ENCODE peak calls at places on chromosomes 1 and 21, in four cellular contexts. W is endothelial cell, S is AG10803, M is cardiac fibroblast. A is an unnamed sample.

GRCh38 chr1:154859786-154860153 is 10.3 kb downstream of the KCNN3 start:
- DNase-seq in W (no peak), S (no peak), M (no peak), A (no peak)

GRCh38 chr1:51236548-51237312 is 657 bp downstream of the RNF11 start:
- DNase-seq in W (peak), S (peak), M (peak), A (peak)

GRCh38 chr1:205344010-205344808 is 12.5 kb downstream of the KLHDC8A start:
- DNase-seq in W (peak), S (no peak), M (no peak), A (no peak)

GRCh38 chr1:54871275-54872040 is 15.5 kb downstream of the DHCR24 start:
- DNase-seq in W (no peak), S (no peak), M (no peak), A (no peak)

GRCh38 chr1:92486251-92487077 is at the start of gene GFI1:
- DNase-seq in W (peak), S (no peak), M (no peak), A (peak)

GRCh38 chr1:58251415-58252073 is 295.0 kb downstream of the OMA1 start:
- DNase-seq in W (peak), S (no peak), M (no peak), A (peak)

GRCh38 chr1:22739648-22740385 is 29.2 kb downstream of the EPHB2 start:
- DNase-seq in W (no peak), S (peak), M (peak), A (peak)

GRCh38 chr1:241356519-241357365 is at the start of gene RGS7:
- DNase-seq in W (peak), S (peak), M (peak), A (peak)

GRCh38 chr1:225699336-225699735 is 46.4 kb upstream of the ENAH start:
- DNase-seq in W (no peak), S (no peak), M (peak), A (peak)

GRCh38 chr21:45545691-45546531 is 3.7 kb upstream of the SLC19A1 start:
- DNase-seq in W (no peak), S (no peak), M (no peak), A (no peak)

GRCh38 chr1:36759355-36759754 is 275.0 kb downstream of the GRIK3 start:
- DNase-seq in W (no peak), S (no peak), M (no peak), A (no peak)

GRCh38 chr1:70153739-70154138 is 51.6 kb downstream of the LRRC40 start:
- DNase-seq in W (no peak), S (no peak), M (no peak), A (no peak)
- TF ChIP-seq CTCF in W (no peak), S (no peak), M (no peak), A (no peak)

DNA sequence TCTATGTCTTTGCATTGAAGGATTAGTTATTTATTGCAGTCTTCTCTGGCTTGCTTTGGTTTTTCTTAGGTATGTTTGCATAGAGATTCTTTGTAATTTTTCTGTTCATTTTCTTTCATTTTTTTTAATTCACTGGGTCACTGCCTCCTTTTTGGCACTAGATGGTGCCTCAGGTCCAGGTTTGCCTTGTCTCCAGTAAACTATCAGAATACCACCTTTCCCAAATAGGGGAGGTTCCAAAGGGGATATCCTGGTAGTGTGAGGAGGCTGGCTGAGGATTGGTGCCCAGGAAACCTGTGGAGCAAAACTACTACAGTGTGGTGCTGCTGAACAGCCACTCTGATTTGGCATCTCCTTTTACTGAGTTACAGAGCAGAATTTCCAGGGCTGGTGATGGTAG is 257.1 kb downstream of the KCTD3 start:
- DNase-seq in W (peak), S (no peak), M (peak), A (peak)
- TF ChIP-seq CTCF in W (peak), S (peak), M (peak), A (peak)

GRCh38 chr1:27671964-27672749 is at the start of gene IFI6:
- DNase-seq in W (peak), S (peak), M (peak), A (peak)
- TF ChIP-seq CTCF in W (no peak), S (peak), M (peak), A (peak)

GRCh38 chr1:77585610-77586314 is 96.7 kb downstream of the ZZZ3 start:
- DNase-seq in W (no peak), S (no peak), M (no peak), A (no peak)
- TF ChIP-seq CTCF in W (no peak), S (no peak), M (no peak), A (no peak)

GRCh38 chr1:44636711-44637589 is 37.3 kb downstream of the TMEM53 start:
- DNase-seq in W (no peak), S (peak), M (no peak), A (no peak)
- TF ChIP-seq CTCF in W (no peak), S (no peak), M (no peak), A (no peak)

GRCh38 chr1:221983444-221983843 is 241.6 kb upstream of the DUSP10 start:
- DNase-seq in W (no peak), S (peak), M (no peak), A (no peak)

DNA sequence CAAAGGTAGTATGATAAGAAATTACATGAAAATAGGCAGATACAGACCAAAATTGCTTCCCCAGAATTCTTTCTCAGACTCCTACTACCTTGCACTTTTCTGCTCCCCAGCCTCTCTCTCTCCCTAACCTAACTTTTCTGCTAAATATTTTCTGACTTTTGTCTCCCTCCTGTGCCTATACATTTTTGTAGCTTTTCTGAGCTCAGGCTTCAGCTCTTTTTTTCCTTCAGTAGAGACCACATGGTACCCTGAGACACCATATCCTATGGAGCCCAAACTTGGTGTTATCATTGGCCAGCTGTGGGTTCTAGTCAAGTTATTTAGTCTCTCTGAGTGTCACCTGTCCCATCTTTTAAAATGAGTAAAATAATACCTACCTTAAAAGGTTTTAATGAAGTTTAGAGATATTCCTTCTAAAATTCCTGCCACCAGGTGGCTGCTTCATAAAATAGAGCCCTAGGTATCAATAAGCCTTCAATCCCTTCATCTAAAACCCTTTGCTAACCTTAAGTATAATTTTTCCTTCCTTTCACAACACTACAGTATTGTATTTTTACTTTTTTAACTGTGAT is 237.7 kb upstream of the DUSP10 start:
- DNase-seq in W (no peak), S (no peak), M (no peak), A (no peak)
- TF ChIP-seq CTCF in W (peak), S (no peak), M (peak), A (peak)

GRCh38 chr1:202561240-202561639 is 149.0 kb downstream of the SYT2 start:
- DNase-seq in W (no peak), S (no peak), M (no peak), A (no peak)

GRCh38 chr1:202563818-202564217 is 146.4 kb downstream of the SYT2 start:
- DNase-seq in W (no peak), S (no peak), M (no peak), A (no peak)

GRCh38 chr1:202562443-202563060 is 147.7 kb downstream of the SYT2 start:
- DNase-seq in W (no peak), S (peak), M (no peak), A (no peak)

GRCh38 chr1:202564958-202565497 is 145.2 kb downstream of the SYT2 start:
- DNase-seq in W (no peak), S (no peak), M (no peak), A (no peak)

GRCh38 chr1:202561726-202562442 is 148.4 kb downstream of the SYT2 start:
- DNase-seq in W (no peak), S (no peak), M (no peak), A (no peak)
- TF ChIP-seq CTCF in W (no peak), S (peak), M (no peak), A (peak)

GRCh38 chr1:7721940-7722669 is 49.0 kb upstream of the VAMP3 start:
- DNase-seq in W (no peak), S (no peak), M (no peak), A (no peak)

GRCh38 chr1:7726623-7727022 is 44.5 kb upstream of the VAMP3 start:
- DNase-seq in W (no peak), S (no peak), M (peak), A (no peak)

GRCh38 chr1:7732331-7732730 is 38.8 kb upstream of the VAMP3 start:
- DNase-seq in W (no peak), S (no peak), M (no peak), A (no peak)

GRCh38 chr1:7722670-7723012 is 48.5 kb upstream of the VAMP3 start:
- DNase-seq in W (no peak), S (no peak), M (no peak), A (no peak)

DNA sequence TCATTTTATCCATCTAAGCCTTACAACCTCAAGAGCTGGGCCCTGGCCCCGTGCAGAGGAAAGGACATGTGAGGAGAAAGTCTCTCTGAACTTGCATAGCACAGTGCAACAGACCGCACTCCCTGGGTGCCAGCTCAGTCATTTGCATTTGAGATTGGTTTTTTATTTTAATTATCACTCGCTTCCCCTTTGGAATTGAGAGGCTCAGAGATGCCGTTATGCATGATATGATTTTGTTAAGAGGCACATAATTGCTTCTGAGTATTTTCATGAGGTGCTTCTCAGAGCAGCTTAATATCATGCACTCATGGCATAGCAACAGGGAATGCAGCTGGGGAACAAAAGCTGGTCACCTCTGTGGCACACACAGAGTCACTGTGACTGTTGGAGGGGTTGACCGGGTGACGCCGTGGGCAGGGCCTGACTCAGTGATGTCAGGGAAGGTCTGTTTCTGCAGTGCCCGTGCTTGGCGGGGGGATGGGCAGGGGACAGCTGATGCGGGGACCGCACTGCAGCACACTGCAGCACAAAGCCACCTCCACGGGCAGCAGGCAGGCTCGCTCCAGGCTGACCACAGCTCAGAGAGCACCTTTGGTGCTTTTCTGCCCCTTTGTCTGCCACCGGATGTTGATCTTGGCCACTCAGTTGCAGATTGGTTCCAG is 43.1 kb upstream of the VAMP3 start:
- DNase-seq in W (no peak), S (no peak), M (no peak), A (no peak)
- TF ChIP-seq CTCF in W (no peak), S (no peak), M (no peak), A (no peak)

A was measured in fibroblast of pulmonary artery.